ENCODE peak calls at places on chromosomes 12 and 14, in five cellular contexts. One of them, this sample, is unnamed.

GRCh38 chr14:80425686-80426085 is 214.4 kb upstream of the DIO2 start:
- DNase-seq in upper lobe of left lung: no peak
- DNase-seq in midbrain: no peak
- DNase-seq in HEK293T: no peak
- DNase-seq in cardiac fibroblast: peak; percentile 98
- DNase-seq in this sample: peak; percentile 92

GRCh38 chr14:104973215-104974145 is 4.7 kb downstream of the AHNAK2 start:
- DNase-seq in midbrain: peak; percentile 33
- DNase-seq in upper lobe of left lung: peak; percentile 89
- DNase-seq in cardiac fibroblast: peak; percentile 96
- DNase-seq in HEK293T: no peak
- DNase-seq in this sample: peak; percentile 90

GRCh38 chr12:68530965-68531364 is 79.7 kb upstream of the RAP1B start:
- DNase-seq in midbrain: no peak
- DNase-seq in upper lobe of left lung: no peak
- DNase-seq in cardiac fibroblast: peak; percentile 76
- DNase-seq in HEK293T: no peak
- DNase-seq in this sample: peak; percentile 60

GRCh38 chr12:124636138-124636968 is 68.9 kb upstream of the NCOR2 start:
- DNase-seq in HEK293T: no peak
- DNase-seq in cardiac fibroblast: peak; percentile 87
- DNase-seq in midbrain: no peak
- DNase-seq in upper lobe of left lung: no peak
- DNase-seq in this sample: peak; percentile 91

GRCh38 chr14:37278673-37279538 is 81.2 kb downstream of the MIPOL1 start:
- DNase-seq in upper lobe of left lung: no peak
- DNase-seq in HEK293T: no peak
- DNase-seq in midbrain: no peak
- DNase-seq in cardiac fibroblast: no peak
- DNase-seq in this sample: no peak

GRCh38 chr12:3544296-3544965 is 53.4 kb downstream of the PRMT8 start:
- DNase-seq in midbrain: no peak
- DNase-seq in cardiac fibroblast: no peak
- DNase-seq in upper lobe of left lung: no peak
- DNase-seq in HEK293T: no peak
- DNase-seq in this sample: no peak

GRCh38 chr12:106767954-106768501 is 6.5 kb upstream of the RIC8B start:
- DNase-seq in midbrain: peak; percentile 32
- DNase-seq in upper lobe of left lung: no peak
- DNase-seq in cardiac fibroblast: peak; percentile 24
- DNase-seq in HEK293T: peak; percentile 42
- DNase-seq in this sample: peak; percentile 24

GRCh38 chr14:76294876-76295275 is 81.1 kb upstream of the ESRRB start:
- DNase-seq in upper lobe of left lung: no peak
- DNase-seq in HEK293T: no peak
- DNase-seq in cardiac fibroblast: no peak
- DNase-seq in midbrain: no peak
- DNase-seq in this sample: no peak

GRCh38 chr12:2341871-2342270 is 289.1 kb downstream of the CACNA1C start:
- DNase-seq in upper lobe of left lung: no peak
- DNase-seq in cardiac fibroblast: peak; percentile 79
- DNase-seq in midbrain: no peak
- DNase-seq in HEK293T: no peak
- DNase-seq in this sample: peak; percentile 94

GRCh38 chr14:77026930-77027537 is 1.5 kb downstream of the IRF2BPL start:
- DNase-seq in HEK293T: peak; percentile 61
- DNase-seq in midbrain: peak; percentile 42
- DNase-seq in upper lobe of left lung: peak; percentile 93
- DNase-seq in cardiac fibroblast: peak; percentile 63
- DNase-seq in this sample: no peak

GRCh38 chr12:14256139-14256538 is 109.3 kb upstream of the ATF7IP start:
- DNase-seq in HEK293T: no peak
- DNase-seq in upper lobe of left lung: no peak
- DNase-seq in cardiac fibroblast: peak; percentile 85
- DNase-seq in midbrain: no peak
- DNase-seq in this sample: no peak

GRCh38 chr12:32217354-32218310 is 111.0 kb downstream of the BICD1 start:
- DNase-seq in cardiac fibroblast: peak; percentile 83
- DNase-seq in upper lobe of left lung: no peak
- DNase-seq in midbrain: no peak
- DNase-seq in HEK293T: no peak
- DNase-seq in this sample: peak; percentile 37

GRCh38 chr12:44286821-44287220 is 450.9 kb downstream of the TMEM117 start:
- DNase-seq in upper lobe of left lung: no peak
- DNase-seq in midbrain: no peak
- DNase-seq in cardiac fibroblast: no peak
- DNase-seq in HEK293T: no peak
- DNase-seq in this sample: no peak

GRCh38 chr12:93805736-93806141 is 128.6 kb downstream of the CRADD start:
- DNase-seq in HEK293T: no peak
- DNase-seq in midbrain: no peak
- DNase-seq in cardiac fibroblast: peak; percentile 42
- DNase-seq in upper lobe of left lung: no peak
- DNase-seq in this sample: no peak

GRCh38 chr14:67555518-67556090 is 22.5 kb downstream of the PLEKHH1 start:
- DNase-seq in HEK293T: no peak
- DNase-seq in midbrain: no peak
- DNase-seq in cardiac fibroblast: no peak
- DNase-seq in upper lobe of left lung: no peak
- DNase-seq in this sample: no peak

GRCh38 chr12:113461666-113462065 is 10.0 kb downstream of the LHX5 start:
- DNase-seq in midbrain: no peak
- DNase-seq in cardiac fibroblast: peak; percentile 33
- DNase-seq in HEK293T: peak; percentile 60
- DNase-seq in upper lobe of left lung: no peak
- DNase-seq in this sample: no peak

GRCh38 chr12:49543914-49544815 is 5.3 kb downstream of the KCNH3 start:
- DNase-seq in cardiac fibroblast: no peak
- DNase-seq in upper lobe of left lung: no peak
- DNase-seq in midbrain: no peak
- DNase-seq in HEK293T: no peak
- DNase-seq in this sample: no peak

GRCh38 chr14:104001003-104001402 is 58.7 kb upstream of the RD3L start:
- DNase-seq in HEK293T: peak; percentile 38
- DNase-seq in midbrain: no peak
- DNase-seq in upper lobe of left lung: no peak
- DNase-seq in cardiac fibroblast: no peak
- DNase-seq in this sample: no peak

GRCh38 chr14:56514663-56515371 is 64.8 kb upstream of the TMEM260 start:
- DNase-seq in upper lobe of left lung: no peak
- DNase-seq in cardiac fibroblast: peak; percentile 55
- DNase-seq in midbrain: no peak
- DNase-seq in HEK293T: no peak
- DNase-seq in this sample: peak; percentile 37

GRCh38 chr14:94041551-94042346 is 15.6 kb downstream of the OTUB2 start:
- DNase-seq in cardiac fibroblast: peak; percentile 72
- DNase-seq in upper lobe of left lung: peak; percentile 47
- DNase-seq in HEK293T: no peak
- DNase-seq in midbrain: no peak
- DNase-seq in this sample: peak; percentile 56

GRCh38 chr12:109609256-109609821 is 35.7 kb downstream of the MVK start:
- DNase-seq in upper lobe of left lung: no peak
- DNase-seq in HEK293T: no peak
- DNase-seq in cardiac fibroblast: no peak
- DNase-seq in midbrain: no peak
- DNase-seq in this sample: no peak

GRCh38 chr12:93514853-93515252 is 47.5 kb downstream of the MRPL42 start:
- DNase-seq in cardiac fibroblast: peak; percentile 74
- DNase-seq in HEK293T: no peak
- DNase-seq in upper lobe of left lung: no peak
- DNase-seq in midbrain: no peak
- DNase-seq in this sample: peak; percentile 27

GRCh38 chr12:114213055-114213561 is 192.8 kb downstream of the TBX5 start:
- DNase-seq in upper lobe of left lung: no peak
- DNase-seq in cardiac fibroblast: no peak
- DNase-seq in HEK293T: no peak
- DNase-seq in midbrain: no peak
- DNase-seq in this sample: no peak

GRCh38 chr12:25816637-25817036 is 141.8 kb upstream of the RASSF8 start:
- DNase-seq in HEK293T: no peak
- DNase-seq in upper lobe of left lung: no peak
- DNase-seq in midbrain: no peak
- DNase-seq in cardiac fibroblast: no peak
- DNase-seq in this sample: no peak

GRCh38 chr12:8018666-8019581 is 13.6 kb upstream of the FOXJ2 start:
- DNase-seq in midbrain: no peak
- DNase-seq in cardiac fibroblast: no peak
- DNase-seq in upper lobe of left lung: peak; percentile 88
- DNase-seq in HEK293T: no peak
- DNase-seq in this sample: peak; percentile 32